ENCODE peak calls at places on chromosomes 6 and 20, in five cellular contexts. One of them, this sample, is unnamed.
A peak's percentile ranks its signal among the peaks of the same experiment; 100 is the strongest.

GRCh38 chr6:10151144-10151915 is 263.5 kb downstream of the TFAP2A start:
- DNase-seq in neural crest cell: no peak
- DNase-seq in amniotic stem cell: peak; percentile 49
- DNase-seq in AG09309: no peak
- DNase-seq in progenitor cell of endocrine pancreas: no peak
- DNase-seq in this sample: no peak

GRCh38 chr6:18100296-18100695 is 22.2 kb downstream of the NHLRC1 start:
- DNase-seq in progenitor cell of endocrine pancreas: no peak
- DNase-seq in AG09309: no peak
- DNase-seq in neural crest cell: no peak
- DNase-seq in amniotic stem cell: no peak
- DNase-seq in this sample: no peak

GRCh38 chr20:35601021-35601973 is 14.3 kb upstream of the SPAG4 start:
- DNase-seq in neural crest cell: peak; percentile 56
- DNase-seq in amniotic stem cell: no peak
- DNase-seq in progenitor cell of endocrine pancreas: peak; percentile 50
- DNase-seq in AG09309: no peak
- DNase-seq in this sample: peak; percentile 70

GRCh38 chr6:35400901-35401311 is 51.2 kb upstream of the FANCE start:
- DNase-seq in progenitor cell of endocrine pancreas: no peak
- DNase-seq in AG09309: no peak
- DNase-seq in amniotic stem cell: no peak
- DNase-seq in neural crest cell: no peak
- DNase-seq in this sample: no peak

GRCh38 chr20:24891546-24892393 is 57.3 kb upstream of the CST7 start:
- DNase-seq in amniotic stem cell: no peak
- DNase-seq in AG09309: no peak
- DNase-seq in neural crest cell: no peak
- DNase-seq in progenitor cell of endocrine pancreas: no peak
- DNase-seq in this sample: no peak

GRCh38 chr6:155142902-155143609 is 120.8 kb upstream of the CLDN20 start:
- DNase-seq in AG09309: no peak
- DNase-seq in progenitor cell of endocrine pancreas: no peak
- DNase-seq in amniotic stem cell: no peak
- DNase-seq in neural crest cell: no peak
- DNase-seq in this sample: peak; percentile 25

GRCh38 chr20:8627386-8628030 is 441.4 kb upstream of the PLCB4 start:
- DNase-seq in neural crest cell: no peak
- DNase-seq in AG09309: no peak
- DNase-seq in amniotic stem cell: no peak
- DNase-seq in progenitor cell of endocrine pancreas: no peak
- DNase-seq in this sample: no peak

GRCh38 chr6:70527071-70527737 is 39.5 kb upstream of the SDHAF4 start:
- DNase-seq in neural crest cell: no peak
- DNase-seq in progenitor cell of endocrine pancreas: no peak
- DNase-seq in AG09309: peak; percentile 37
- DNase-seq in amniotic stem cell: no peak
- DNase-seq in this sample: no peak

GRCh38 chr20:34977365-34978091 is 21.9 kb downstream of the MYH7B start:
- DNase-seq in neural crest cell: no peak
- DNase-seq in progenitor cell of endocrine pancreas: no peak
- DNase-seq in AG09309: no peak
- DNase-seq in amniotic stem cell: no peak
- DNase-seq in this sample: no peak

This sample was measured in GM19239.